ENCODE peak calls at places on chromosome 19, in five cellular contexts. One of them, this sample, is unnamed.

GRCh38 chr19:38268539-38268938 is 4.2 kb downstream of the SPINT2 start:
- DNase-seq in stimulated activated CD4-positive, alpha-beta T cell treated with anti-CD3 and anti-CD28 coated beads, Interleukin-1b, Interleukin-23, amount 100 ng/mL, for 24 hours: no peak
- DNase-seq in neural crest cell: no peak
- DNase-seq in heart left ventricle: no peak
- DNase-seq in posterior cingulate gyrus: no peak
- DNase-seq in this sample: no peak

GRCh38 chr19:55319786-55320185 is 5.4 kb downstream of the TMEM150B start:
- DNase-seq in neural crest cell: peak
- DNase-seq in posterior cingulate gyrus: peak
- DNase-seq in heart left ventricle: no peak
- DNase-seq in stimulated activated CD4-positive, alpha-beta T cell treated with anti-CD3 and anti-CD28 coated beads, Interleukin-1b, Interleukin-23, amount 100 ng/mL, for 24 hours: no peak
- DNase-seq in this sample: peak

GRCh38 chr19:952680-953500 is 27.1 kb downstream of the ARID3A start:
- DNase-seq in stimulated activated CD4-positive, alpha-beta T cell treated with anti-CD3 and anti-CD28 coated beads, Interleukin-1b, Interleukin-23, amount 100 ng/mL, for 24 hours: no peak
- DNase-seq in heart left ventricle: no peak
- DNase-seq in neural crest cell: no peak
- DNase-seq in posterior cingulate gyrus: no peak
- DNase-seq in this sample: no peak

GRCh38 chr19:37905936-37906867 is at the start of gene WDR87:
- DNase-seq in neural crest cell: peak
- DNase-seq in heart left ventricle: peak
- DNase-seq in posterior cingulate gyrus: peak
- DNase-seq in stimulated activated CD4-positive, alpha-beta T cell treated with anti-CD3 and anti-CD28 coated beads, Interleukin-1b, Interleukin-23, amount 100 ng/mL, for 24 hours: peak
- DNase-seq in this sample: no peak

GRCh38 chr19:39135701-39136100 is 10.1 kb downstream of the PAK4 start:
- DNase-seq in stimulated activated CD4-positive, alpha-beta T cell treated with anti-CD3 and anti-CD28 coated beads, Interleukin-1b, Interleukin-23, amount 100 ng/mL, for 24 hours: no peak
- DNase-seq in posterior cingulate gyrus: no peak
- DNase-seq in heart left ventricle: no peak
- DNase-seq in neural crest cell: no peak
- DNase-seq in this sample: no peak

GRCh38 chr19:36136975-36137686 is 2.7 kb upstream of the CAPNS1 start:
- DNase-seq in neural crest cell: no peak
- DNase-seq in posterior cingulate gyrus: no peak
- DNase-seq in stimulated activated CD4-positive, alpha-beta T cell treated with anti-CD3 and anti-CD28 coated beads, Interleukin-1b, Interleukin-23, amount 100 ng/mL, for 24 hours: no peak
- DNase-seq in heart left ventricle: peak
- DNase-seq in this sample: no peak

GRCh38 chr19:45547211-45547770 is 37.3 kb downstream of the OPA3 start:
- DNase-seq in neural crest cell: no peak
- DNase-seq in stimulated activated CD4-positive, alpha-beta T cell treated with anti-CD3 and anti-CD28 coated beads, Interleukin-1b, Interleukin-23, amount 100 ng/mL, for 24 hours: no peak
- DNase-seq in heart left ventricle: no peak
- DNase-seq in posterior cingulate gyrus: no peak
- DNase-seq in this sample: no peak

GRCh38 chr19:18156841-18157464 is 4.0 kb downstream of the PIK3R2 start:
- DNase-seq in posterior cingulate gyrus: peak
- DNase-seq in stimulated activated CD4-positive, alpha-beta T cell treated with anti-CD3 and anti-CD28 coated beads, Interleukin-1b, Interleukin-23, amount 100 ng/mL, for 24 hours: no peak
- DNase-seq in heart left ventricle: peak
- DNase-seq in neural crest cell: no peak
- DNase-seq in this sample: peak

GRCh38 chr19:23817519-23817918 is 58.8 kb upstream of the ZNF681 start:
- DNase-seq in heart left ventricle: no peak
- DNase-seq in neural crest cell: no peak
- DNase-seq in posterior cingulate gyrus: peak
- DNase-seq in stimulated activated CD4-positive, alpha-beta T cell treated with anti-CD3 and anti-CD28 coated beads, Interleukin-1b, Interleukin-23, amount 100 ng/mL, for 24 hours: peak
- DNase-seq in this sample: peak

GRCh38 chr19:35673121-35673804 is 6.9 kb downstream of the UPK1A start:
- DNase-seq in heart left ventricle: no peak
- DNase-seq in stimulated activated CD4-positive, alpha-beta T cell treated with anti-CD3 and anti-CD28 coated beads, Interleukin-1b, Interleukin-23, amount 100 ng/mL, for 24 hours: peak
- DNase-seq in neural crest cell: peak
- DNase-seq in posterior cingulate gyrus: no peak
- DNase-seq in this sample: no peak

GRCh38 chr19:49512970-49513745 is 697 bp downstream of the FCGRT start:
- DNase-seq in posterior cingulate gyrus: no peak
- DNase-seq in neural crest cell: no peak
- DNase-seq in stimulated activated CD4-positive, alpha-beta T cell treated with anti-CD3 and anti-CD28 coated beads, Interleukin-1b, Interleukin-23, amount 100 ng/mL, for 24 hours: no peak
- DNase-seq in heart left ventricle: peak
- DNase-seq in this sample: peak

GRCh38 chr19:55652311-55653078 is 2.3 kb upstream of the U2AF2 start:
- DNase-seq in posterior cingulate gyrus: no peak
- DNase-seq in heart left ventricle: no peak
- DNase-seq in neural crest cell: no peak
- DNase-seq in stimulated activated CD4-positive, alpha-beta T cell treated with anti-CD3 and anti-CD28 coated beads, Interleukin-1b, Interleukin-23, amount 100 ng/mL, for 24 hours: no peak
- DNase-seq in this sample: no peak

GRCh38 chr19:3809881-3810707 is 23.9 kb upstream of the MATK start:
- DNase-seq in heart left ventricle: no peak
- DNase-seq in neural crest cell: no peak
- DNase-seq in posterior cingulate gyrus: no peak
- DNase-seq in stimulated activated CD4-positive, alpha-beta T cell treated with anti-CD3 and anti-CD28 coated beads, Interleukin-1b, Interleukin-23, amount 100 ng/mL, for 24 hours: no peak
- DNase-seq in this sample: no peak

GRCh38 chr19:18932216-18932841 is 8.7 kb downstream of the HOMER3 start:
- DNase-seq in heart left ventricle: peak
- DNase-seq in posterior cingulate gyrus: peak
- DNase-seq in neural crest cell: peak
- DNase-seq in stimulated activated CD4-positive, alpha-beta T cell treated with anti-CD3 and anti-CD28 coated beads, Interleukin-1b, Interleukin-23, amount 100 ng/mL, for 24 hours: peak
- DNase-seq in this sample: peak

GRCh38 chr19:41698746-41699230 is 9.6 kb upstream of the CEACAM5 start:
- DNase-seq in heart left ventricle: no peak
- DNase-seq in stimulated activated CD4-positive, alpha-beta T cell treated with anti-CD3 and anti-CD28 coated beads, Interleukin-1b, Interleukin-23, amount 100 ng/mL, for 24 hours: no peak
- DNase-seq in posterior cingulate gyrus: no peak
- DNase-seq in neural crest cell: no peak
- DNase-seq in this sample: no peak

GRCh38 chr19:19115954-19116353 is 22.3 kb downstream of the TMEM161A start:
- DNase-seq in heart left ventricle: no peak
- DNase-seq in neural crest cell: peak
- DNase-seq in stimulated activated CD4-positive, alpha-beta T cell treated with anti-CD3 and anti-CD28 coated beads, Interleukin-1b, Interleukin-23, amount 100 ng/mL, for 24 hours: peak
- DNase-seq in posterior cingulate gyrus: no peak
- DNase-seq in this sample: peak

GRCh38 chr19:58154287-58154678 is 3.7 kb upstream of the ZNF329 start:
- DNase-seq in stimulated activated CD4-positive, alpha-beta T cell treated with anti-CD3 and anti-CD28 coated beads, Interleukin-1b, Interleukin-23, amount 100 ng/mL, for 24 hours: no peak
- DNase-seq in heart left ventricle: peak
- DNase-seq in neural crest cell: peak
- DNase-seq in posterior cingulate gyrus: no peak
- DNase-seq in this sample: peak

GRCh38 chr19:4985551-4985991 is 16.7 kb downstream of the KDM4B start:
- DNase-seq in heart left ventricle: no peak
- DNase-seq in posterior cingulate gyrus: no peak
- DNase-seq in stimulated activated CD4-positive, alpha-beta T cell treated with anti-CD3 and anti-CD28 coated beads, Interleukin-1b, Interleukin-23, amount 100 ng/mL, for 24 hours: no peak
- DNase-seq in neural crest cell: no peak
- DNase-seq in this sample: no peak

GRCh38 chr19:5246554-5247155 is 94.0 kb downstream of the PTPRS start:
- DNase-seq in heart left ventricle: no peak
- DNase-seq in stimulated activated CD4-positive, alpha-beta T cell treated with anti-CD3 and anti-CD28 coated beads, Interleukin-1b, Interleukin-23, amount 100 ng/mL, for 24 hours: no peak
- DNase-seq in posterior cingulate gyrus: no peak
- DNase-seq in neural crest cell: no peak
- DNase-seq in this sample: no peak

GRCh38 chr19:23305555-23305954 is 55.4 kb upstream of the ZNF724 start:
- DNase-seq in neural crest cell: no peak
- DNase-seq in posterior cingulate gyrus: no peak
- DNase-seq in heart left ventricle: no peak
- DNase-seq in stimulated activated CD4-positive, alpha-beta T cell treated with anti-CD3 and anti-CD28 coated beads, Interleukin-1b, Interleukin-23, amount 100 ng/mL, for 24 hours: no peak
- DNase-seq in this sample: no peak

GRCh38 chr19:926595-927043 is 784 bp downstream of the ARID3A start:
- DNase-seq in posterior cingulate gyrus: no peak
- DNase-seq in stimulated activated CD4-positive, alpha-beta T cell treated with anti-CD3 and anti-CD28 coated beads, Interleukin-1b, Interleukin-23, amount 100 ng/mL, for 24 hours: no peak
- DNase-seq in neural crest cell: no peak
- DNase-seq in heart left ventricle: peak
- DNase-seq in this sample: no peak

GRCh38 chr19:2619076-2619475 is 83.4 kb downstream of the GNG7 start:
- DNase-seq in posterior cingulate gyrus: no peak
- DNase-seq in heart left ventricle: no peak
- DNase-seq in neural crest cell: no peak
- DNase-seq in stimulated activated CD4-positive, alpha-beta T cell treated with anti-CD3 and anti-CD28 coated beads, Interleukin-1b, Interleukin-23, amount 100 ng/mL, for 24 hours: no peak
- DNase-seq in this sample: no peak

GRCh38 chr19:15323496-15324235 is 8.7 kb downstream of the BRD4 start:
- DNase-seq in posterior cingulate gyrus: no peak
- DNase-seq in stimulated activated CD4-positive, alpha-beta T cell treated with anti-CD3 and anti-CD28 coated beads, Interleukin-1b, Interleukin-23, amount 100 ng/mL, for 24 hours: no peak
- DNase-seq in neural crest cell: no peak
- DNase-seq in heart left ventricle: no peak
- DNase-seq in this sample: no peak

GRCh38 chr19:11421607-11422098 is 2.5 kb upstream of the RGL3 start:
- DNase-seq in stimulated activated CD4-positive, alpha-beta T cell treated with anti-CD3 and anti-CD28 coated beads, Interleukin-1b, Interleukin-23, amount 100 ng/mL, for 24 hours: no peak
- DNase-seq in heart left ventricle: peak
- DNase-seq in neural crest cell: peak
- DNase-seq in posterior cingulate gyrus: no peak
- DNase-seq in this sample: peak